ENCODE peak calls at places on chromosomes 5 and 9, in seven cellular contexts. M, C, T, D, N, E and S are unnamed samples.

GRCh38 chr5:69230181-69230580 is 4.5 kb upstream of the CDK7 start:
- DNase-seq in D (no peak), C (no peak), E (no peak), N (no peak), T (no peak), M (no peak), S (no peak)

GRCh38 chr9:69200071-69200470 is 26.0 kb downstream of the TJP2 start:
- DNase-seq in N (no peak), T (no peak), C (no peak), M (no peak), E (peak; percentile 57), D (no peak), S (no peak)

GRCh38 chr9:111099199-111100005 is 61.1 kb upstream of the LPAR1 start:
- DNase-seq in E (no peak), T (no peak), C (peak; percentile 6), M (peak; percentile 68), N (no peak), D (no peak), S (no peak)

GRCh38 chr5:110105692-110106091 is 416.0 kb downstream of the MAN2A1 start:
- DNase-seq in T (no peak), N (peak; percentile 79), M (no peak), E (no peak), C (no peak), D (no peak), S (no peak)

GRCh38 chr9:18075253-18075977 is 398.5 kb upstream of the ADAMTSL1 start:
- DNase-seq in C (no peak), N (no peak), D (no peak), E (no peak), T (no peak), M (no peak), S (no peak)

GRCh38 chr9:133681658-133682306 is 45.6 kb downstream of the DBH start:
- DNase-seq in E (no peak), C (no peak), T (no peak), N (no peak), M (no peak), D (no peak), S (no peak)

GRCh38 chr5:127958421-127959011 is 125.0 kb upstream of the SLC12A2 start:
- DNase-seq in N (peak; percentile 78), E (no peak), M (no peak), T (no peak), D (no peak), C (no peak), S (peak; percentile 93)

GRCh38 chr9:129481824-129482511 is 138.9 kb downstream of the C9orf50 start:
- DNase-seq in D (no peak), C (no peak), M (peak; percentile 51), T (no peak), E (no peak), N (no peak), S (peak; percentile 75)

DNA sequence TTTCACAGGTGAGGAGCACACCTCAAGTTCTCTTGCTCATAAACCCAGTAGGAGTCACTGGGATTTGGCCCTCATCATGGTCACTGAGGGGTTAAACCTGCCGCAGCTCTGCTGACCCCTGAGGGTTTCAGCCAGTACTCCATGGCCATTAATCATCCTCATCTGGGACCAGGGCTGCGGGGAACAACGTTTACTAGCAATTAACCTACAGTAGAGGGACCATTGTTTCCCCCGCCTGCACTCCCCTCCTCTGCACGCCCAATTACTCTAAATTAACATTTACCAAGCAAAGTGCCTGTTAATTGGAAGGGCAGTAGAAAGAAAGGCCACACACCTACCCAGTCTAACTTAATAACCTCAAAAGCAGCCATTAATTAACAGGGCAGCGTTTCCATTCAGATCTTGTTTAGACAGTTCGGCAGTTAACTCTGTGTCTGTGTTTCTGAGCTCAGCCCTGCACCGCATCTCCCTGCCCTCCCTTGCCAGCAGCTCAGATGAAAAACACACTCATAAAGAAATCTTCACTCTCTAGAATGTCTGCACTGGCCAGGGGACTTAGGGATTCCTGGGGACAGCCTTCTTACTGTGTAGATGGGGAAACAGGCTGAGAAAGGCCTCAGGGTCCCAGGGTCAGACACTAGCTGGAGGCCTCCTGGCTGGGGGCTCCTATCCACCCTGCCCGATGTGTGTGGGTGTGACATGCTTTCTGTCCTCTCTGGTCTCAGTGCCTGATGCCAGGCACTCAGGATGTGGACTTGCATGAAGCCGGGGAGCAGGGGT is 51.6 kb downstream of the ALG2 start:
- DNase-seq in N (no peak), D (no peak), C (peak; percentile 79), M (peak; percentile 75), T (no peak), E (no peak), S (no peak)
- TF ChIP-seq REST in N (no peak), D (no peak), C (no peak), M (no peak), T (no peak), E (no peak), S (no peak)

GRCh38 chr5:139391570-139392323 is 2.0 kb upstream of the MZB1 start:
- DNase-seq in E (no peak), D (no peak), C (no peak), T (no peak), M (peak; percentile 59), N (no peak), S (peak; percentile 81)
- H3K4me2 ChIP-seq in E (no peak overlapping the region), D (peak overlapping the region; percentile 87), C (no peak overlapping the region), T (peak overlapping the region; percentile 73), M (peak overlapping the region; percentile 96), N (no peak overlapping the region), S (peak overlapping the region; percentile 93)

GRCh38 chr5:24401767-24402166 is 243.0 kb downstream of the CDH10 start:
- DNase-seq in C (no peak), T (no peak), D (no peak), M (no peak), N (no peak), E (no peak), S (peak; percentile 44)
- TF ChIP-seq REST in C (no peak), T (no peak), D (no peak), M (no peak), N (no peak), E (no peak), S (no peak)

GRCh38 chr9:77020438-77021264 is 1.2 kb downstream of the FOXB2 start:
- DNase-seq in D (no peak), N (no peak), E (no peak), C (peak; percentile 57), T (no peak), M (peak; percentile 50), S (no peak)
- H3K4me2 ChIP-seq in D (no peak overlapping the region), N (no peak overlapping the region), E (no peak overlapping the region), C (no peak overlapping the region), T (no peak overlapping the region), M (peak overlapping the region; percentile 76), S (peak overlapping the region; percentile 76)

DNA sequence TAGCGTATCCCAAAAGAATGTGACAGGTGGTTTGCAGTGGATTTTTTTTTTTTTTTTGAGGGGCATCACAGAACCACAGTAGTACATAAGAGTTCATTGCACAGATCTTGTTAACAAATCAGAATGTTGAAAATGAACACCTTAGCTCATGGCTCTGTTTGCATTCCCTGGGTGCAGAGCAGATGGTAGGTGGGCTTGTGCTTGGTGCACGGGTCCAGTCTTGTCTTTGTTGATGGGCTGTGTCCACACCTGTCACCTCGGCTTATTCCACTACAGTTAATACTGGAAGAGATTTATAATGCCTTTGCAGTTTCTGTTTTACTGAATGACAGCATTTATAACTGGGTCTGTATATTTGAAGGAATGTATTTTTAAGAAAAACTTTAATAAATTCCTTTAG is 146.6 kb downstream of the KDM4C start:
- DNase-seq in C (no peak), D (no peak), N (no peak), E (no peak), M (no peak), T (no peak), S (no peak)
- TF ChIP-seq REST in C (no peak), D (no peak), N (no peak), E (no peak), M (no peak), T (no peak), S (no peak)

GRCh38 chr5:4082966-4083564 is 487.4 kb downstream of the IRX1 start:
- DNase-seq in T (no peak), C (no peak), N (no peak), E (no peak), D (no peak), M (no peak), S (no peak)
- H3K4me2 ChIP-seq in T (no peak overlapping the region), C (no peak overlapping the region), N (no peak overlapping the region), E (no peak overlapping the region), D (no peak overlapping the region), M (no peak overlapping the region), S (no peak overlapping the region)

DNA sequence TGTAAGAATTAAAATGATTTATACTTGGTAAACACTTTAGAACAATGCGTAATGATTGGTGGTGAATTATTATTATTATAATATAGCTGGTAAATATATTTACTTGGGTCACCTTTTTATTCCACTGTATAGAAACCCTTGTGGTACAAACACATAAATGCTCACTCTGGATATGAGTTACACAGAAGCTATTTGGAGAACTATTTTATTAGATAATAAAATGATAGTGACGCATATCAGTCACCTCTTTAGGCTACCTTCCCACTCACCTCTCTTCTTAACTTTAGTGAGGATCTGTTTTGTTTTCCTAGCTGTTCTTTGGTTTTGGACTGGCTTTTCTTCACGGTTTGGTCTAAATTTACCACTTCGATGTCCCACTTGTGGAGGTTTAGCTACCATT is 537.8 kb upstream of the DAP start:
- DNase-seq in C (no peak), M (no peak), N (no peak), D (no peak), E (no peak), T (no peak), S (no peak)
- TF ChIP-seq REST in C (no peak), M (no peak), N (no peak), D (no peak), E (no peak), T (no peak), S (no peak)

GRCh38 chr9:16628421-16628820 is 242.0 kb downstream of the BNC2 start:
- DNase-seq in T (no peak), E (no peak), N (no peak), D (no peak), C (no peak), M (no peak), S (no peak)
- H3K4me2 ChIP-seq in T (no peak overlapping the region), E (no peak overlapping the region), N (no peak overlapping the region), D (no peak overlapping the region), C (peak overlapping the region; percentile 57), M (no peak overlapping the region), S (no peak overlapping the region)

GRCh38 chr9:109063765-109064164 is 50.5 kb upstream of the CTNNAL1 start:
- DNase-seq in D (peak; percentile 8), M (no peak), N (no peak), T (no peak), E (no peak), C (no peak), S (no peak)
- TF ChIP-seq REST in D (no peak), M (no peak), N (no peak), T (no peak), E (no peak), C (no peak), S (no peak)